ENCODE peak calls at places on chromosome 16, in five cellular contexts. V is transverse colon, A is sigmoid colon, J is GM12892, O is GM12891. L is an unnamed sample.

GRCh38 chr16:29972500-29972899 is 1.2 kb upstream of the TAOK2 start:
- DNase-seq in O (no peak), A (no peak), J (no peak), V (no peak), L (no peak)

GRCh38 chr16:85584192-85584757 is 28.8 kb upstream of the GSE1 start:
- DNase-seq in O (no peak), V (no peak), A (no peak), J (no peak), L (no peak)

GRCh38 chr16:28082624-28083023 is 19.1 kb upstream of the GSG1L start:
- DNase-seq in J (no peak), O (no peak), A (no peak), V (peak), L (no peak)

GRCh38 chr16:69326172-69326873 is 4.1 kb downstream of the PDF start:
- DNase-seq in V (peak), O (no peak), A (no peak), J (no peak), L (no peak)

GRCh38 chr16:5298202-5298601 is 200.6 kb upstream of the EEF2KMT start:
- DNase-seq in A (no peak), O (no peak), J (no peak), V (no peak), L (no peak)

GRCh38 chr16:24328835-24329418 is 72.8 kb downstream of the CACNG3 start:
- DNase-seq in J (no peak), O (no peak), V (no peak), A (no peak), L (no peak)

GRCh38 chr16:30656974-30657865 is 1.0 kb upstream of the FBRS start:
- DNase-seq in J (no peak), A (no peak), O (no peak), V (peak), L (no peak)

GRCh38 chr16:29146266-29146665 is 161.4 kb downstream of the LAT start:
- DNase-seq in A (peak), V (no peak), O (no peak), J (no peak), L (peak)

GRCh38 chr16:73176577-73177013 is 128.7 kb upstream of the ZFHX3 start:
- DNase-seq in A (no peak), O (no peak), V (no peak), J (no peak), L (no peak)

GRCh38 chr16:54774768-54775167 is 155.9 kb upstream of the IRX5 start:
- DNase-seq in A (no peak), V (no peak), O (no peak), J (no peak), L (no peak)

GRCh38 chr16:79628501-79628975 is 28.0 kb upstream of the MAF start:
- DNase-seq in A (no peak), O (peak), V (no peak), J (peak), L (no peak)

GRCh38 chr16:70656712-70657263 is 10.4 kb downstream of the IL34 start:
- DNase-seq in V (no peak), A (no peak), O (no peak), J (no peak), L (no peak)

GRCh38 chr16:20136446-20136968 is 62.8 kb upstream of the GPR139 start:
- DNase-seq in O (no peak), J (no peak), V (no peak), A (no peak), L (no peak)

GRCh38 chr16:56729736-56730662 is at the start of gene NUP93:
- DNase-seq in O (peak), J (peak), V (peak), A (peak), L (peak)
- TF ChIP-seq POLR2A in O (peak), J (peak), V (peak), A (peak), L (no peak)

GRCh38 chr16:3856367-3857141 is 24.0 kb downstream of the CREBBP start:
- DNase-seq in J (no peak), V (no peak), A (no peak), O (no peak), L (no peak)

GRCh38 chr16:3855142-3855541 is 25.4 kb downstream of the CREBBP start:
- DNase-seq in O (no peak), V (no peak), A (no peak), J (no peak), L (no peak)

GRCh38 chr16:3858809-3859208 is 21.7 kb downstream of the CREBBP start:
- DNase-seq in V (no peak), J (no peak), A (no peak), O (no peak), L (no peak)

GRCh38 chr16:3859875-3860274 is 20.6 kb downstream of the CREBBP start:
- DNase-seq in V (no peak), J (no peak), A (no peak), O (no peak), L (no peak)

GRCh38 chr16:3857189-3858013 is 23.1 kb downstream of the CREBBP start:
- DNase-seq in V (peak), A (peak), O (no peak), J (no peak), L (peak)
- TF ChIP-seq POLR2AphosphoS5 in V (no peak), A (peak), O (no peak), J (no peak), L (peak)

GRCh38 chr16:71540-72341 is 690 bp downstream of the RHBDF1 start:
- DNase-seq in V (peak), O (no peak), J (peak), A (peak), L (peak)

GRCh38 chr16:74025-74424 is 1.6 kb upstream of the RHBDF1 start:
- DNase-seq in O (no peak), A (no peak), V (no peak), J (no peak), L (no peak)

GRCh38 chr16:74437-75318 is 2.2 kb upstream of the RHBDF1 start:
- DNase-seq in V (no peak), O (no peak), J (no peak), A (no peak), L (no peak)

GRCh38 chr16:71210-71539 is 1.3 kb downstream of the RHBDF1 start:
- DNase-seq in O (no peak), J (no peak), A (no peak), V (no peak), L (no peak)

DNA sequence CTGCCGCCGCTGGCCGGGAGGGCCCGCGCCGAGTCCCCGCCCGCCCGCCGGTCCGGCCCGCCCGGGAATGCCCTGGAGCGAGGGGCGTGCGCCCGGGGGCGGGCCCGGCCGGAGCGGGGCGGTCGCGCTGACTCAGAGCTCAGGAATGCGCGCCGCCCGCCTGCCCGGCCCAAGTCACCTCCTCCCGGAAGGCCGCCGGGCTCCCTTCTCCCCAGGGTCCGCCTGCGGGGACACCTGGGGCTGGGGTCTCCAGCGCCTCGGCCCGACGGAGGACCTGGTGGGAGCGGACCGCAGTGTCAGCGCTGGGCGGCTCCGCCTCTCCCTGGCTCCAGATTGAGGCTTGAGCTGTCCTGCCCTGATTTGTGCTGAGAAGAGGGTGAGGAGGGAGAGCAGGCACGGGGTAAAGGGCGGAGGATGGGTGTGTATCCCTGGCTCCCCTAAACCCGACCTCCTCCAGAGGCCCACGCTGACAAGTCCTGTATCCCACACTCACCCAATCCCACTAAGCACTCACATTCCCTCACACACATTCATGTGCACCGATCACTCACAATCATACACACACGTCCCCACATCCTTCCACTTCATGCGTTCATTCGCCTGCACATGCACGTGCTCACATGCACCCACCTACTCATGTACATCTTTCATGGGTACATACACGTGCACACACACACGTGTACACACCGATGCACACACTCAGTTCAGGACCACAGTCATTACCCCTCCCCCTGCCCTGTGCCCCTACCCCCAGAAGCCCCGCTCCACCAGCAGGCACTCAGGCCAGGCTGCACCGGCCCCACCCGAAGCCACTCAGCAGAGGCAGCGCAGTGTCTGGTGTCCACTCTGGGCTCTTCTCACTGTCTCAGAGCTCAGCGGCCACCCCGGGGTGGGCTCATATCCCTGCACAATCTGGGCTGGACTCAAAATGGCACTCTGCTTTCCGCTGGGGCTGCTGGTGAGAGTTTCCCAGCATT is at the start of gene RHBDF1:
- DNase-seq in V (peak), A (peak), J (peak), O (no peak), L (peak)
- TF ChIP-seq POLR2A in V (no peak), A (no peak), J (no peak), O (no peak), L (peak)

GRCh38 chr16:11049396-11050059 is 105.2 kb downstream of the CLEC16A start:
- DNase-seq in V (no peak), O (no peak), J (no peak), A (peak), L (no peak)

GRCh38 chr16:11045441-11045840 is 101.1 kb downstream of the CLEC16A start:
- DNase-seq in O (no peak), A (peak), J (no peak), V (no peak), L (no peak)

GRCh38 chr16:11045846-11046245 is 101.5 kb downstream of the CLEC16A start:
- DNase-seq in J (no peak), A (peak), V (no peak), O (no peak), L (no peak)

GRCh38 chr16:11047939-11048500 is 103.7 kb downstream of the CLEC16A start:
- DNase-seq in V (no peak), O (no peak), A (peak), J (no peak), L (no peak)

DNA sequence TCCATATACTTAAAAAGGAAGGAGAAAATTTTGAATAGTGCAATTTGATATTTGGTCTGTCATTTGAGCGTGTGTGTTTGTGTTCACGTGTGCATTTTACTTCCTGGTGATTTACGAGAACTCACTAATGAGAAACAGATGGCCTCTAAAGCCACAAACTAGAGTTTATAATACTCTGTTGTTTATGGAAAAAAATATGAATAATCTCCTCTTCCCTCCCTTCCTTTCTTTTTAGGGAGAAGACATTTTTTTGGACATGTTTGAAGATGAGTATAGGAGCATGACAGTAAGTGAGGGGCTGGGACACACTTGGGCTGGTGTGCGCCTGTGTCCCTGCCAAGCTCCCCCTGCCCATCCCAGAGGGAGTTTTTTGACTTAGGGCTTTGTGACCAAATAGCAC is 102.7 kb downstream of the CLEC16A start:
- DNase-seq in A (peak), J (no peak), O (no peak), V (no peak), L (no peak)
- TF ChIP-seq POLR2AphosphoS5 in A (peak), J (no peak), O (no peak), V (no peak), L (no peak)

GRCh38 chr16:57271867-57272495 is 12.5 kb downstream of the PLLP start:
- DNase-seq in J (no peak), O (no peak), V (no peak), A (peak), L (no peak)

GRCh38 chr16:57270221-57271062 is 14.0 kb downstream of the PLLP start:
- DNase-seq in O (no peak), V (no peak), A (peak), J (no peak), L (peak)

GRCh38 chr16:57266531-57267268 is 17.8 kb downstream of the PLLP start:
- DNase-seq in J (no peak), A (no peak), V (no peak), O (no peak), L (no peak)

GRCh38 chr16:57271063-57271345 is 13.5 kb downstream of the PLLP start:
- DNase-seq in A (no peak), O (no peak), V (no peak), J (no peak), L (peak)

DNA sequence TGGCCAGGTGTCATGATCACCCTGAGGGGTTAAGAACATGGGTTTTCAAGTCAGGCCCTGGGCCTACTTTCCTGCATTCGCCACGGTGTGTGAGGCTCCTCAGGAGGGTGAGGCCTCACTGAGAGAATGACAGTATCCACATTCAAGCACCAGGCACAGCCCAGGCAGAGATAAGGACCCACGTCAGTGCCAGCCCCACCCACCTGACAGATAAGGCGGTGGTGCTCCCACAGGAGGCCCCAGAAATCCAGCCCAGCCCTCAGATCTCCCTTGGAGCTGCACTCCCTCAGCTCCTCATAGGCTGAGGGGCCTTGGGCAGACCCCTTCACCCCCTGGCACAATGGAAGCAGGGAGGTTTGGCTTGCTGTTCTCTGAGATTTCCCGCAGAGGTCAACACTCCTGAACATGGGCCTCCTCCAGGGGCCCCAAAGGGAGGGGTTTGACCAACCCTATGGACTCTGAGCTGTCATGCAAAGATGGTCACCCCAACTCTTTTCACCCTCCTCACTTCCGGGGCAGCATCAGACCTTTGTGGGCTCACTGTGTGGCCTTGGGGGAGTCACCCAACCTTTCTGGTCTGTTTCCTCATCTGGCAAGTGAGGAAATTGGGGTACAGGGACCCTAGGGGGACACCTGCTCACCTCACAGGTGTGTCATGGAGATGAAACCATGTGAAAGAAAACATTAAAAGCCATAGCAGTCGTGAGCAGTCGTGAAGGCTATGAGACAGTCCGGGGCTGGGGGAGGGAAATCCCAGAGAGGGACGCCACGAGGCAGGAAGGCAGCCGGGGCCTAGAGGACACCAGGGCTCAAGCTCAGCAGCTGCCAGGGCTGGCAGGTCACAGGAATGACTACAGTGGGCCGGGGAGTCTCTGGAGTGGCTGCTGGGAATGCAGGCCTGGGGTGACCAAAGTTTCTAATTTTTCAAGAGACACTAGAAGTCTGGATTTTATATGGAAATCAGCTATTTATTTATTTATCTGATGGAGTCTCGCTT is 15.4 kb downstream of the PLLP start:
- DNase-seq in J (no peak), O (no peak), A (peak), V (peak), L (peak)
- TF ChIP-seq POLR2A in J (no peak), O (no peak), A (peak), V (peak), L (peak)

GRCh38 chr16:87213536-87213935 is 103.7 kb downstream of the C16orf95 start:
- DNase-seq in V (no peak), A (no peak), O (no peak), J (no peak), L (no peak)
- TF ChIP-seq POLR2AphosphoS5 in V (no peak), A (no peak), O (no peak), J (no peak), L (no peak)

GRCh38 chr16:75647492-75648264 is at the start of the genes KARS1 and TERF2IP:
- DNase-seq in O (peak), J (peak), V (peak), A (peak), L (peak)
- TF ChIP-seq POLR2A in O (peak), J (peak), V (peak), A (peak), L (peak)

GRCh38 chr16:78211951-78212350 is 112.5 kb downstream of the WWOX start:
- DNase-seq in J (no peak), V (no peak), A (no peak), O (no peak), L (no peak)
- TF ChIP-seq POLR2AphosphoS5 in J (no peak), V (no peak), A (no peak), O (no peak), L (no peak)

GRCh38 chr16:12803203-12804093 is at the start of gene CPPED1:
- DNase-seq in O (peak), J (peak), V (peak), A (peak), L (peak)
- TF ChIP-seq POLR2A in O (peak), J (peak), V (peak), A (peak), L (peak)

DNA sequence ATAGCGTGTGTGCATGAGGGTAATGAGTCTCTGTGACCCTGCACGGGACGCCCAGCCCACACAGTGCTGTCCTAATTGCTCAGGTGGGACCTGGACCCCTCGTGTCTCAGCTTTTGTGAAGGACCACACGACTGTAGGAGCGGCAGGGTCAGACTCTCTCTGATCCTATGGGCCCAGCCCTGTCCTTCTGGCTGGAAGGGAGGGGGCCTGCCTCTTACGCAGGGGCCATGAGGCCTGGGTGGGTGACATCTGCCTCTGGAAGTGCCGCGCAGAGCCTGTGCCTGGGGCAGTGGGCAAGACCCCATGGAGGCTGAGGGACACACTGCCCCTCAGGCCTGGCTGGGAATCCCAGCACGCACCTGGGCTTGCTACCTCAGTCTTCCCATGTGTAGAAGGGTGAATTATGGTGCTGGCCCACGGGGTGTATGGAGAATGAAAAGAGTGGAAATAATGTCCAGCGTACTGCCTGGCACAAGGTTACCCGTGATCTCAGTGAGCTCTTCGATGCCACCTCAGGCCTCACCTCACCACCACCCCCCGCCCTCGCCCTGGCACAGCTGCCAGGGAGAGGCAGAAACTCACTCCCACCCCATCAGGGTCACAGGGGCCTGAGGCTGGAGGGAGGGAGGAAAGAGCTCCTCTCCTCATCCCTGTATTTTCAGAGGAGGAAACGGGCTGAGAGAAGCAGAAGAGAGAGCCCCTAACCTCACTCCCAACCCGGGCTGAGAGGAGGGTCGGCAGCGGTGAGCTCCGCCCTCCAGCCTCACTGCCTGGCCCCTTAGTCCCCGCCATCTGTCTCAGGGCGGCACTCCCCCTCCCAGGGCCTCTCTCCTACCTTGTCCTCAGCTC is 27.1 kb upstream of the DBNDD1 start:
- DNase-seq in O (no peak), A (no peak), J (no peak), V (no peak), L (no peak)
- TF ChIP-seq POLR2AphosphoS5 in O (no peak), A (no peak), J (no peak), V (no peak), L (no peak)

L was measured in upper lobe of left lung.